ENCODE peak calls at places on chromosomes 5 and 9, in six cellular contexts. One of them, this sample, is unnamed.
A peak's percentile ranks its signal among the peaks of the same experiment; 100 is the strongest.

GRCh38 chr5:149038336-149039075 is 24.4 kb downstream of the SH3TC2 start:
- DNase-seq in WERI-Rb-1: no peak
- DNase-seq in Peyer's patch: no peak
- DNase-seq in heart left ventricle: no peak
- DNase-seq in GM06990: no peak
- DNase-seq in K562: no peak
- DNase-seq in this sample: no peak

GRCh38 chr9:133763272-133764183 is 25.4 kb upstream of the SARDH start:
- DNase-seq in heart left ventricle: no peak
- DNase-seq in Peyer's patch: peak; percentile 30
- DNase-seq in WERI-Rb-1: no peak
- DNase-seq in K562: no peak
- DNase-seq in GM06990: no peak
- DNase-seq in this sample: no peak

GRCh38 chr5:84779206-84779605 is 394.5 kb upstream of the EDIL3 start:
- DNase-seq in GM06990: no peak
- DNase-seq in heart left ventricle: no peak
- DNase-seq in WERI-Rb-1: no peak
- DNase-seq in Peyer's patch: no peak
- DNase-seq in K562: no peak
- DNase-seq in this sample: no peak

GRCh38 chr5:115601709-115602584 is at the start of gene TICAM2:
- DNase-seq in GM06990: peak; percentile 84
- DNase-seq in heart left ventricle: peak; percentile 73
- DNase-seq in K562: peak; percentile 47
- DNase-seq in WERI-Rb-1: peak; percentile 68
- DNase-seq in Peyer's patch: peak; percentile 85
- DNase-seq in this sample: peak; percentile 93

GRCh38 chr5:141875795-141876627 is 2.2 kb downstream of the PCDH1 start:
- DNase-seq in GM06990: no peak
- DNase-seq in Peyer's patch: peak; percentile 84
- DNase-seq in WERI-Rb-1: peak; percentile 67
- DNase-seq in heart left ventricle: peak; percentile 66
- DNase-seq in K562: peak; percentile 78
- DNase-seq in this sample: peak; percentile 59

GRCh38 chr9:135617538-135617900 is 21.8 kb downstream of the GLT6D1 start:
- DNase-seq in GM06990: no peak
- DNase-seq in WERI-Rb-1: no peak
- DNase-seq in Peyer's patch: no peak
- DNase-seq in K562: no peak
- DNase-seq in heart left ventricle: no peak
- DNase-seq in this sample: no peak

GRCh38 chr9:95508242-95508967 is 8.4 kb downstream of the PTCH1 start:
- DNase-seq in K562: no peak
- DNase-seq in heart left ventricle: no peak
- DNase-seq in Peyer's patch: no peak
- DNase-seq in WERI-Rb-1: no peak
- DNase-seq in GM06990: no peak
- DNase-seq in this sample: no peak

GRCh38 chr9:77756449-77756848 is 108.3 kb upstream of the GNA14 start:
- DNase-seq in GM06990: no peak
- DNase-seq in heart left ventricle: no peak
- DNase-seq in Peyer's patch: no peak
- DNase-seq in K562: no peak
- DNase-seq in WERI-Rb-1: no peak
- DNase-seq in this sample: no peak

GRCh38 chr5:2739360-2740050 is 12.0 kb downstream of the IRX2 start:
- DNase-seq in GM06990: no peak
- DNase-seq in Peyer's patch: no peak
- DNase-seq in heart left ventricle: no peak
- DNase-seq in K562: no peak
- DNase-seq in WERI-Rb-1: peak; percentile 20
- DNase-seq in this sample: no peak

GRCh38 chr9:122656378-122656777 is 1.0 kb downstream of the OR1B1 start:
- DNase-seq in WERI-Rb-1: no peak
- DNase-seq in Peyer's patch: no peak
- DNase-seq in heart left ventricle: peak; percentile 14
- DNase-seq in GM06990: no peak
- DNase-seq in K562: no peak
- DNase-seq in this sample: no peak

GRCh38 chr9:93132946-93133640 is 958 bp downstream of the NINJ1 start:
- DNase-seq in Peyer's patch: no peak
- DNase-seq in GM06990: no peak
- DNase-seq in WERI-Rb-1: no peak
- DNase-seq in K562: no peak
- DNase-seq in heart left ventricle: no peak
- DNase-seq in this sample: no peak

GRCh38 chr9:38277601-38278200 is 114.8 kb upstream of the ALDH1B1 start:
- DNase-seq in GM06990: no peak
- DNase-seq in heart left ventricle: no peak
- DNase-seq in Peyer's patch: no peak
- DNase-seq in K562: no peak
- DNase-seq in WERI-Rb-1: no peak
- DNase-seq in this sample: no peak

GRCh38 chr5:167478156-167478555 is 813.3 kb upstream of the WWC1 start:
- DNase-seq in WERI-Rb-1: no peak
- DNase-seq in heart left ventricle: no peak
- DNase-seq in GM06990: no peak
- DNase-seq in K562: no peak
- DNase-seq in Peyer's patch: no peak
- DNase-seq in this sample: no peak

GRCh38 chr5:147512640-147513334 is 2.9 kb upstream of the DPYSL3 start:
- DNase-seq in Peyer's patch: no peak
- DNase-seq in heart left ventricle: no peak
- DNase-seq in K562: no peak
- DNase-seq in WERI-Rb-1: no peak
- DNase-seq in GM06990: no peak
- DNase-seq in this sample: no peak

GRCh38 chr5:21807953-21808352 is 1045.2 kb downstream of the CDH12 start:
- DNase-seq in K562: no peak
- DNase-seq in WERI-Rb-1: no peak
- DNase-seq in heart left ventricle: no peak
- DNase-seq in GM06990: no peak
- DNase-seq in Peyer's patch: no peak
- DNase-seq in this sample: no peak

GRCh38 chr5:69343083-69343482 is 10.5 kb upstream of the CCDC125 start:
- DNase-seq in K562: no peak
- DNase-seq in Peyer's patch: no peak
- DNase-seq in GM06990: no peak
- DNase-seq in WERI-Rb-1: no peak
- DNase-seq in heart left ventricle: no peak
- DNase-seq in this sample: no peak

GRCh38 chr5:61293051-61293450 is 39.0 kb upstream of the ZSWIM6 start:
- DNase-seq in Peyer's patch: no peak
- DNase-seq in WERI-Rb-1: no peak
- DNase-seq in heart left ventricle: no peak
- DNase-seq in K562: no peak
- DNase-seq in GM06990: no peak
- DNase-seq in this sample: no peak

GRCh38 chr5:141488591-141489478 is at the start of gene PCDHGC5:
- DNase-seq in WERI-Rb-1: no peak
- DNase-seq in Peyer's patch: no peak
- DNase-seq in GM06990: no peak
- DNase-seq in K562: no peak
- DNase-seq in heart left ventricle: no peak
- DNase-seq in this sample: peak; percentile 31

GRCh38 chr5:163540711-163541110 is 35.3 kb downstream of the MAT2B start:
- DNase-seq in K562: no peak
- DNase-seq in Peyer's patch: no peak
- DNase-seq in GM06990: no peak
- DNase-seq in heart left ventricle: no peak
- DNase-seq in WERI-Rb-1: no peak
- DNase-seq in this sample: no peak

GRCh38 chr5:4868140-4868735 is 271.9 kb upstream of the ADAMTS16 start:
- DNase-seq in Peyer's patch: peak; percentile 79
- DNase-seq in heart left ventricle: peak; percentile 33
- DNase-seq in GM06990: no peak
- DNase-seq in K562: peak; percentile 89
- DNase-seq in WERI-Rb-1: peak; percentile 80
- DNase-seq in this sample: peak; percentile 52

GRCh38 chr5:69368458-69369368 is 607 bp downstream of the AK6 start:
- DNase-seq in GM06990: no peak
- DNase-seq in K562: peak; percentile 40
- DNase-seq in Peyer's patch: no peak
- DNase-seq in heart left ventricle: no peak
- DNase-seq in WERI-Rb-1: no peak
- DNase-seq in this sample: no peak

GRCh38 chr9:136886610-136887597 is 588 bp downstream of the TRAF2 start:
- DNase-seq in WERI-Rb-1: peak; percentile 39
- DNase-seq in heart left ventricle: no peak
- DNase-seq in K562: peak; percentile 45
- DNase-seq in GM06990: peak; percentile 61
- DNase-seq in Peyer's patch: peak; percentile 62
- DNase-seq in this sample: no peak

GRCh38 chr9:112145886-112146285 is 29.2 kb downstream of the SUSD1 start:
- DNase-seq in Peyer's patch: no peak
- DNase-seq in K562: no peak
- DNase-seq in GM06990: no peak
- DNase-seq in WERI-Rb-1: no peak
- DNase-seq in heart left ventricle: no peak
- DNase-seq in this sample: no peak

GRCh38 chr9:123002754-123003153 is 30.7 kb upstream of the GPR21 start:
- DNase-seq in heart left ventricle: no peak
- DNase-seq in GM06990: no peak
- DNase-seq in K562: no peak
- DNase-seq in Peyer's patch: no peak
- DNase-seq in WERI-Rb-1: no peak
- DNase-seq in this sample: no peak

GRCh38 chr9:14309403-14309802 is 4.5 kb downstream of the NFIB start:
- DNase-seq in WERI-Rb-1: no peak
- DNase-seq in K562: no peak
- DNase-seq in Peyer's patch: no peak
- DNase-seq in heart left ventricle: no peak
- DNase-seq in GM06990: no peak
- DNase-seq in this sample: no peak

GRCh38 chr5:6291961-6292360 is 86.4 kb downstream of the MED10 start:
- DNase-seq in K562: no peak
- DNase-seq in GM06990: no peak
- DNase-seq in heart left ventricle: no peak
- DNase-seq in WERI-Rb-1: peak; percentile 56
- DNase-seq in Peyer's patch: no peak
- DNase-seq in this sample: no peak

GRCh38 chr5:179803651-179804598 is 2.7 kb downstream of the MGAT4B start:
- DNase-seq in GM06990: no peak
- DNase-seq in Peyer's patch: peak; percentile 76
- DNase-seq in K562: peak; percentile 44
- DNase-seq in WERI-Rb-1: no peak
- DNase-seq in heart left ventricle: no peak
- DNase-seq in this sample: no peak

GRCh38 chr5:159906463-159906862 is 9.8 kb upstream of the ADRA1B start:
- DNase-seq in WERI-Rb-1: no peak
- DNase-seq in K562: no peak
- DNase-seq in Peyer's patch: no peak
- DNase-seq in heart left ventricle: no peak
- DNase-seq in GM06990: no peak
- DNase-seq in this sample: no peak

GRCh38 chr5:115398726-115399125 is 102.3 kb upstream of the CCDC112 start:
- DNase-seq in Peyer's patch: no peak
- DNase-seq in GM06990: no peak
- DNase-seq in K562: no peak
- DNase-seq in heart left ventricle: no peak
- DNase-seq in WERI-Rb-1: no peak
- DNase-seq in this sample: no peak

DNA sequence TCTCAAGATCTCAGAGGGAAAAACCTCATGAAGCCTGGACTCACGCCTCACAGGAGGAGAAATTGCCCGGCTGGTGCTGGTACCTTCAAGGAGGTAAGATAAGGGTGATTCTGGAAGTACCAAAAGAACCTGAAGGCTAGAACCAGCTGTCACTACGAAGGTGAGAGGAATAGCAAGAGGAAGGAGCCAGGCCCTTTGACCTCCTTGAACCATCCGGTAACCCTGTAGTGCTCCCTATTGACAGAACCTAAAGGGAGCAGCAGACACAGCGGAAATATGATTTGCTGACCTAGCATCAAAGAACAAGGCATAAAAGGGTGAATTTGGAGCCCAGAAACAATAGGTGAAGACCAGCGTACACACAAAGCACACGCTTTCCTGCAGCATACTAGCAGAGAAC is 92.2 kb downstream of the DOCK8 start:
- DNase-seq in WERI-Rb-1: peak; percentile 31
- DNase-seq in K562: no peak
- DNase-seq in GM06990: no peak
- DNase-seq in heart left ventricle: no peak
- DNase-seq in Peyer's patch: peak; percentile 61
- DNase-seq in this sample: no peak
- TF ChIP-seq CTCF in WERI-Rb-1: peak; percentile 60
- TF ChIP-seq CTCF in K562: peak; percentile 40
- TF ChIP-seq CTCF in GM06990: peak; percentile 18
- TF ChIP-seq CTCF in heart left ventricle: no peak
- TF ChIP-seq CTCF in Peyer's patch: no peak
- TF ChIP-seq CTCF in this sample: peak; percentile 23

GRCh38 chr9:97742545-97742944 is 45.4 kb upstream of the XPA start:
- DNase-seq in WERI-Rb-1: no peak
- DNase-seq in K562: no peak
- DNase-seq in Peyer's patch: no peak
- DNase-seq in GM06990: no peak
- DNase-seq in heart left ventricle: no peak
- DNase-seq in this sample: no peak
- H3K27me3 ChIP-seq in WERI-Rb-1: no peaks in the 10 kb centered on the region
- H3K27me3 ChIP-seq in K562: peaks cover 48% of the 10 kb centered on the region
- H3K27me3 ChIP-seq in Peyer's patch: no peaks in the 10 kb centered on the region
- H3K27me3 ChIP-seq in GM06990: no peaks in the 10 kb centered on the region
- H3K27me3 ChIP-seq in heart left ventricle: peaks cover 9% of the 10 kb centered on the region
- H3K27me3 ChIP-seq in this sample: peaks cover 8% of the 10 kb centered on the region

DNA sequence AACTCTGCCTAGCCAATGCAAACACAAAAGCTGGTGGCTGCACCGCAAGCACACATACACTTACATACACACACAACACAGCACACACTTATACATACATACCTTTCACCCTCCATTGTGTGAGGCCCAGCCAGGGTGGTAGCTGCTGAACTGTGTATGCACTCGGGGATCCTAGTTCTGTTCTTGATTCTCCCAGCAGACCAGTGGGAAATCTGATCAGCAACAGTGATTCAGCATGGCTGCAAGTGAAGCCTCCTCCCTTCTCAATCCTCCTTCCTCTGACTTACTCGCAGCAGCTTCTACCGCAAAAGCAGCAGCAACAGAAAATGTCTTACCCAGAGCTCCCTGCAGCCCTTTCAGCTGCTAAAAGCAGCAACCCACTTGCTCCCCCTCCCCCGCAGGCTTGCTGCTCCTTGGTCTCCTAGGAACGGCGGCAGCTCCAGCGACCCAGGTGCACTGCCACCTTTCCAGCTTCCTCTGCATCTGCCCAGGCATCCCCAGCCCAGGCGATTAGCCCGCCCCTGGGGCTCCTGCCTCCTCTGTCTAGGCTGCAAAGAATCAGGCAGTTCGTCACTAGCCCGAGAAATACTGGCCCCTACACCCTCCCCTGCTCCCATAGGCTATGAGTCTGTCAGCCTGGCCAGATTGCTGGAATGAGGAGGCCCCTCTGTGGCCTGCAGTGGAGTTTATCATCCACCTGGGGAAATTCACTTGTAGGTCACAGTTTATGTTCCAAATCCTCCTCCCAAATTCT is at the start of gene KLHL3:
- DNase-seq in heart left ventricle: peak; percentile 44
- DNase-seq in Peyer's patch: peak; percentile 49
- DNase-seq in GM06990: peak; percentile 63
- DNase-seq in WERI-Rb-1: peak; percentile 80
- DNase-seq in K562: no peak
- DNase-seq in this sample: peak; percentile 37
- TF ChIP-seq CTCF in heart left ventricle: peak; percentile 21
- TF ChIP-seq CTCF in Peyer's patch: no peak
- TF ChIP-seq CTCF in GM06990: no peak
- TF ChIP-seq CTCF in WERI-Rb-1: peak; percentile 54
- TF ChIP-seq CTCF in K562: no peak
- TF ChIP-seq CTCF in this sample: no peak

GRCh38 chr9:126052791-126053190 is 273.8 kb upstream of the MVB12B start:
- DNase-seq in K562: no peak
- DNase-seq in WERI-Rb-1: no peak
- DNase-seq in GM06990: no peak
- DNase-seq in heart left ventricle: no peak
- DNase-seq in Peyer's patch: no peak
- DNase-seq in this sample: no peak
- H3K27me3 ChIP-seq in K562: peaks cover 65% of the 10 kb centered on the region
- H3K27me3 ChIP-seq in WERI-Rb-1: no peaks in the 10 kb centered on the region
- H3K27me3 ChIP-seq in GM06990: no peaks in the 10 kb centered on the region
- H3K27me3 ChIP-seq in heart left ventricle: no peaks in the 10 kb centered on the region
- H3K27me3 ChIP-seq in Peyer's patch: no peaks in the 10 kb centered on the region
- H3K27me3 ChIP-seq in this sample: no peaks in the 10 kb centered on the region

This sample was measured in left lung.